ENCODE peak calls at places on chromosome 10, in six cellular contexts. Z, M, X, E, L and A are unnamed samples.

GRCh38 chr10:71357792-71358265 is 38.8 kb downstream of the SLC29A3 start:
- DNase-seq in Z (no peak), M (no peak), L (no peak), X (no peak), E (peak), A (no peak)

GRCh38 chr10:51186358-51186757 is 112.1 kb downstream of the PRKG1 start:
- DNase-seq in M (no peak), L (no peak), E (no peak), X (no peak), Z (no peak), A (no peak)

GRCh38 chr10:93722550-93722949 is 20.2 kb upstream of the FRA10AC1 start:
- DNase-seq in E (no peak), L (no peak), Z (no peak), M (no peak), X (peak), A (no peak)

GRCh38 chr10:58414270-58415041 is 29.2 kb downstream of the TFAM start:
- DNase-seq in M (no peak), X (peak), L (no peak), Z (no peak), E (peak), A (no peak)

GRCh38 chr10:132785433-132786278 is at the start of gene NKX6-2:
- DNase-seq in E (peak), L (no peak), M (no peak), X (no peak), Z (no peak), A (no peak)

GRCh38 chr10:122323941-122324675 is 50.4 kb upstream of the PLEKHA1 start:
- DNase-seq in E (peak), Z (no peak), M (no peak), L (no peak), X (peak), A (no peak)

GRCh38 chr10:122306744-122307143 is 35.6 kb downstream of the BTBD16 start:
- DNase-seq in X (no peak), M (no peak), Z (no peak), L (no peak), E (no peak), A (no peak)

GRCh38 chr10:131047501-131047900 is 264.0 kb downstream of the TCERG1L start:
- DNase-seq in X (no peak), Z (no peak), L (no peak), M (no peak), E (no peak), A (no peak)

GRCh38 chr10:27240891-27241639 is 468 bp upstream of the ACBD5 start:
- DNase-seq in M (peak), E (peak), X (peak), Z (peak), L (no peak), A (peak)

GRCh38 chr10:11593612-11594011 is 17.8 kb downstream of the USP6NL start:
- DNase-seq in Z (no peak), L (no peak), E (no peak), X (no peak), M (no peak), A (no peak)

GRCh38 chr10:14566498-14566897 is 208.2 kb downstream of the FAM107B start:
- DNase-seq in X (no peak), L (no peak), M (no peak), E (no peak), Z (no peak), A (no peak)

GRCh38 chr10:87878664-87879459 is 15.4 kb downstream of the PTEN start:
- DNase-seq in Z (no peak), X (no peak), M (no peak), L (no peak), E (no peak), A (no peak)

GRCh38 chr10:131201741-131202515 is 109.6 kb downstream of the TCERG1L start:
- DNase-seq in E (no peak), Z (peak), L (no peak), M (no peak), X (no peak), A (no peak)

GRCh38 chr10:93150289-93150688 is 76.6 kb downstream of the CYP26A1 start:
- DNase-seq in X (peak), L (no peak), M (no peak), Z (no peak), E (peak), A (no peak)

GRCh38 chr10:482848-483247 is 206.6 kb downstream of the DIP2C start:
- DNase-seq in E (no peak), M (no peak), L (no peak), X (no peak), Z (no peak), A (no peak)

GRCh38 chr10:119283818-119284217 is 76.4 kb downstream of the GRK5 start:
- DNase-seq in Z (no peak), E (no peak), X (no peak), L (no peak), M (no peak), A (no peak)

GRCh38 chr10:74096777-74097176 is 53.9 kb downstream of the AP3M1 start:
- DNase-seq in M (no peak), X (no peak), L (no peak), Z (no peak), E (no peak), A (no peak)

GRCh38 chr10:51743146-51743545 is 43.8 kb upstream of the CSTF2T start:
- DNase-seq in X (no peak), Z (no peak), L (no peak), M (no peak), E (no peak), A (no peak)

GRCh38 chr10:97463363-97464132 is 17.6 kb downstream of the ZDHHC16 start:
- DNase-seq in Z (peak), X (peak), E (peak), M (peak), L (peak), A (peak)

GRCh38 chr10:133419211-133419950 is 5.0 kb downstream of the SPRN start:
- DNase-seq in M (no peak), L (no peak), Z (peak), E (no peak), X (no peak), A (no peak)

GRCh38 chr10:113264333-113265131 is 288.3 kb upstream of the HABP2 start:
- DNase-seq in M (no peak), X (no peak), Z (no peak), E (no peak), L (no peak), A (no peak)

GRCh38 chr10:22628309-22628708 is 86.1 kb downstream of the PIP4K2A start:
- DNase-seq in X (no peak), E (no peak), L (no peak), Z (no peak), M (no peak), A (no peak)

GRCh38 chr10:70379581-70380176 is 2.7 kb downstream of the LRRC20 start:
- DNase-seq in M (peak), Z (peak), E (peak), L (no peak), X (no peak), A (peak)

GRCh38 chr10:122293156-122293978 is 22.3 kb downstream of the BTBD16 start:
- DNase-seq in L (no peak), Z (no peak), E (no peak), M (no peak), X (no peak), A (no peak)

GRCh38 chr10:62652564-62652963 is 152.0 kb upstream of the ADO start:
- DNase-seq in M (no peak), E (no peak), Z (no peak), X (no peak), L (no peak), A (no peak)